ENCODE peak calls at places on chromosome 22, in six cellular contexts. One of them, this sample, is unnamed.

GRCh38 chr22:39594411-39594810 is 23.9 kb downstream of the CACNA1I start:
- DNase-seq in NCI-H2107: no peak
- DNase-seq in iPS-NIHi11: no peak
- DNase-seq in A549: no peak
- DNase-seq in AG08395: no peak
- DNase-seq in esophagus muscularis mucosa: no peak
- DNase-seq in this sample: no peak

GRCh38 chr22:47046411-47047065 is 284.1 kb downstream of the TBC1D22A start:
- DNase-seq in esophagus muscularis mucosa: no peak
- DNase-seq in iPS-NIHi11: no peak
- DNase-seq in AG08395: no peak
- DNase-seq in A549: no peak
- DNase-seq in NCI-H2107: no peak
- DNase-seq in this sample: no peak

GRCh38 chr22:37032535-37033460 is 13.3 kb downstream of the MPST start:
- DNase-seq in A549: peak; percentile 96
- DNase-seq in NCI-H2107: no peak
- DNase-seq in AG08395: peak; percentile 42
- DNase-seq in esophagus muscularis mucosa: no peak
- DNase-seq in iPS-NIHi11: peak; percentile 50
- DNase-seq in this sample: no peak

GRCh38 chr22:28141614-28142013 is 222.6 kb upstream of the PITPNB start:
- DNase-seq in A549: no peak
- DNase-seq in iPS-NIHi11: no peak
- DNase-seq in AG08395: peak; percentile 40
- DNase-seq in NCI-H2107: no peak
- DNase-seq in esophagus muscularis mucosa: no peak
- DNase-seq in this sample: no peak

GRCh38 chr22:23796461-23796860 is 9.7 kb downstream of the SMARCB1 start:
- DNase-seq in A549: no peak
- DNase-seq in iPS-NIHi11: no peak
- DNase-seq in NCI-H2107: no peak
- DNase-seq in esophagus muscularis mucosa: no peak
- DNase-seq in AG08395: peak; percentile 26
- DNase-seq in this sample: no peak

GRCh38 chr22:22527312-22527711 is 7.2 kb upstream of the ZNF280A start:
- DNase-seq in NCI-H2107: no peak
- DNase-seq in AG08395: no peak
- DNase-seq in iPS-NIHi11: no peak
- DNase-seq in esophagus muscularis mucosa: no peak
- DNase-seq in A549: no peak
- DNase-seq in this sample: no peak

GRCh38 chr22:35648066-35649025 is at the start of gene APOL6:
- DNase-seq in AG08395: peak; percentile 67
- DNase-seq in iPS-NIHi11: no peak
- DNase-seq in esophagus muscularis mucosa: peak; percentile 92
- DNase-seq in A549: peak; percentile 23
- DNase-seq in NCI-H2107: peak; percentile 12
- DNase-seq in this sample: peak; percentile 93

GRCh38 chr22:21444701-21445436 is 22.3 kb upstream of the TMEM191C start:
- DNase-seq in NCI-H2107: no peak
- DNase-seq in AG08395: no peak
- DNase-seq in esophagus muscularis mucosa: no peak
- DNase-seq in iPS-NIHi11: no peak
- DNase-seq in A549: no peak
- DNase-seq in this sample: no peak

GRCh38 chr22:42770941-42771647 is 50.4 kb upstream of the A4GALT start:
- DNase-seq in AG08395: no peak
- DNase-seq in NCI-H2107: no peak
- DNase-seq in A549: no peak
- DNase-seq in iPS-NIHi11: no peak
- DNase-seq in esophagus muscularis mucosa: no peak
- DNase-seq in this sample: no peak

GRCh38 chr22:28009272-28009827 is 90.3 kb upstream of the PITPNB start:
- DNase-seq in NCI-H2107: peak; percentile 17
- DNase-seq in AG08395: peak; percentile 93
- DNase-seq in A549: peak; percentile 58
- DNase-seq in esophagus muscularis mucosa: no peak
- DNase-seq in iPS-NIHi11: peak; percentile 95
- DNase-seq in this sample: no peak

GRCh38 chr22:42353883-42354727 is 78.1 kb downstream of the NFAM1 start:
- DNase-seq in iPS-NIHi11: peak; percentile 62
- DNase-seq in A549: no peak
- DNase-seq in NCI-H2107: no peak
- DNase-seq in esophagus muscularis mucosa: no peak
- DNase-seq in AG08395: peak; percentile 65
- DNase-seq in this sample: no peak

GRCh38 chr22:36753120-36753802 is 22.7 kb downstream of the IFT27 start:
- DNase-seq in AG08395: no peak
- DNase-seq in A549: no peak
- DNase-seq in NCI-H2107: no peak
- DNase-seq in esophagus muscularis mucosa: no peak
- DNase-seq in iPS-NIHi11: peak; percentile 50
- DNase-seq in this sample: no peak

GRCh38 chr22:46202897-46203589 is 47.0 kb downstream of the CDPF1 start:
- DNase-seq in NCI-H2107: no peak
- DNase-seq in esophagus muscularis mucosa: no peak
- DNase-seq in A549: no peak
- DNase-seq in AG08395: no peak
- DNase-seq in iPS-NIHi11: no peak
- DNase-seq in this sample: no peak

GRCh38 chr22:31177420-31178162 is 17.6 kb downstream of the RNF185 start:
- DNase-seq in A549: peak; percentile 25
- DNase-seq in AG08395: peak; percentile 91
- DNase-seq in iPS-NIHi11: no peak
- DNase-seq in esophagus muscularis mucosa: no peak
- DNase-seq in NCI-H2107: no peak
- DNase-seq in this sample: no peak

This sample was measured in vagina.